ENCODE peak calls at places on chromosomes 6 and 20, in seven cellular contexts. One of them, this sample, is unnamed.

GRCh38 chr6:5730586-5731263 is 276.0 kb downstream of the NRN1 start:
- DNase-seq in ACHN: no peak
- DNase-seq in left colon: no peak
- DNase-seq in iPS-NIHi11: no peak
- DNase-seq in CD8-positive, alpha-beta T cell: no peak
- DNase-seq in transverse colon: no peak
- DNase-seq in HEK293T: no peak
- DNase-seq in this sample: no peak

GRCh38 chr6:14276667-14277404 is 159.3 kb downstream of the CD83 start:
- DNase-seq in ACHN: no peak
- DNase-seq in left colon: no peak
- DNase-seq in iPS-NIHi11: no peak
- DNase-seq in CD8-positive, alpha-beta T cell: peak
- DNase-seq in transverse colon: no peak
- DNase-seq in HEK293T: no peak
- DNase-seq in this sample: no peak

GRCh38 chr6:46628976-46629375 is 23.6 kb downstream of the CYP39A1 start:
- DNase-seq in ACHN: no peak
- DNase-seq in left colon: no peak
- DNase-seq in iPS-NIHi11: no peak
- DNase-seq in CD8-positive, alpha-beta T cell: no peak
- DNase-seq in transverse colon: no peak
- DNase-seq in HEK293T: no peak
- DNase-seq in this sample: no peak

GRCh38 chr20:45420125-45420524 is 4.2 kb downstream of the PIGT start:
- DNase-seq in ACHN: no peak
- DNase-seq in left colon: no peak
- DNase-seq in iPS-NIHi11: no peak
- DNase-seq in CD8-positive, alpha-beta T cell: no peak
- DNase-seq in transverse colon: no peak
- DNase-seq in HEK293T: no peak
- DNase-seq in this sample: no peak

GRCh38 chr20:57619053-57619831 is 984 bp downstream of the ZBP1 start:
- DNase-seq in ACHN: no peak
- DNase-seq in left colon: peak
- DNase-seq in iPS-NIHi11: no peak
- DNase-seq in CD8-positive, alpha-beta T cell: peak
- DNase-seq in transverse colon: peak
- DNase-seq in HEK293T: no peak
- DNase-seq in this sample: peak

GRCh38 chr20:12927489-12927888 is 81.3 kb upstream of the SPTLC3 start:
- DNase-seq in ACHN: no peak
- DNase-seq in left colon: no peak
- DNase-seq in iPS-NIHi11: no peak
- DNase-seq in CD8-positive, alpha-beta T cell: no peak
- DNase-seq in transverse colon: no peak
- DNase-seq in HEK293T: no peak
- DNase-seq in this sample: no peak

GRCh38 chr6:90253631-90254030 is 43.0 kb downstream of the BACH2 start:
- DNase-seq in ACHN: no peak
- DNase-seq in left colon: no peak
- DNase-seq in iPS-NIHi11: no peak
- DNase-seq in CD8-positive, alpha-beta T cell: no peak
- DNase-seq in transverse colon: no peak
- DNase-seq in HEK293T: no peak
- DNase-seq in this sample: no peak

GRCh38 chr6:31834704-31835375 is 7.3 kb downstream of the HSPA1B start:
- DNase-seq in ACHN: no peak
- DNase-seq in left colon: peak
- DNase-seq in iPS-NIHi11: peak
- DNase-seq in CD8-positive, alpha-beta T cell: peak
- DNase-seq in transverse colon: peak
- DNase-seq in HEK293T: peak
- DNase-seq in this sample: peak

GRCh38 chr20:25600632-25601031 is 15.3 kb upstream of the NINL start:
- DNase-seq in ACHN: no peak
- DNase-seq in left colon: no peak
- DNase-seq in iPS-NIHi11: no peak
- DNase-seq in CD8-positive, alpha-beta T cell: no peak
- DNase-seq in transverse colon: no peak
- DNase-seq in HEK293T: no peak
- DNase-seq in this sample: no peak

GRCh38 chr6:25041676-25042598 is 106.2 kb upstream of the RIPOR2 start:
- DNase-seq in ACHN: no peak
- DNase-seq in left colon: no peak
- DNase-seq in iPS-NIHi11: no peak
- DNase-seq in CD8-positive, alpha-beta T cell: peak
- DNase-seq in transverse colon: peak
- DNase-seq in HEK293T: no peak
- DNase-seq in this sample: no peak

GRCh38 chr6:43953794-43954310 is 173.4 kb downstream of the MRPL14 start:
- DNase-seq in ACHN: no peak
- DNase-seq in left colon: no peak
- DNase-seq in iPS-NIHi11: peak
- DNase-seq in CD8-positive, alpha-beta T cell: no peak
- DNase-seq in transverse colon: no peak
- DNase-seq in HEK293T: no peak
- DNase-seq in this sample: no peak

GRCh38 chr6:134000443-134000842 is 47.4 kb downstream of the TBPL1 start:
- DNase-seq in ACHN: no peak
- DNase-seq in left colon: no peak
- DNase-seq in iPS-NIHi11: no peak
- DNase-seq in CD8-positive, alpha-beta T cell: no peak
- DNase-seq in transverse colon: no peak
- DNase-seq in HEK293T: no peak
- DNase-seq in this sample: no peak

GRCh38 chr6:68256391-68256790 is 378.7 kb upstream of the ADGRB3 start:
- DNase-seq in ACHN: no peak
- DNase-seq in left colon: no peak
- DNase-seq in iPS-NIHi11: no peak
- DNase-seq in CD8-positive, alpha-beta T cell: no peak
- DNase-seq in transverse colon: no peak
- DNase-seq in HEK293T: no peak
- DNase-seq in this sample: no peak

GRCh38 chr20:63978319-63979220 is 872 bp downstream of the SAMD10 start:
- DNase-seq in ACHN: peak
- DNase-seq in left colon: peak
- DNase-seq in iPS-NIHi11: peak
- DNase-seq in CD8-positive, alpha-beta T cell: peak
- DNase-seq in transverse colon: peak
- DNase-seq in HEK293T: peak
- DNase-seq in this sample: peak

GRCh38 chr6:136066005-136066404 is 184.1 kb downstream of the MTFR2 start:
- DNase-seq in ACHN: no peak
- DNase-seq in left colon: no peak
- DNase-seq in iPS-NIHi11: no peak
- DNase-seq in CD8-positive, alpha-beta T cell: no peak
- DNase-seq in transverse colon: no peak
- DNase-seq in HEK293T: no peak
- DNase-seq in this sample: no peak

GRCh38 chr20:3751664-3752385 is 15.7 kb downstream of the ADISSP start:
- DNase-seq in ACHN: no peak
- DNase-seq in left colon: peak
- DNase-seq in iPS-NIHi11: peak
- DNase-seq in CD8-positive, alpha-beta T cell: peak
- DNase-seq in transverse colon: peak
- DNase-seq in HEK293T: no peak
- DNase-seq in this sample: peak

GRCh38 chr6:99114769-99115406 is 167.1 kb upstream of the FBXL4 start:
- DNase-seq in ACHN: no peak
- DNase-seq in left colon: no peak
- DNase-seq in iPS-NIHi11: no peak
- DNase-seq in CD8-positive, alpha-beta T cell: no peak
- DNase-seq in transverse colon: no peak
- DNase-seq in HEK293T: no peak
- DNase-seq in this sample: no peak

GRCh38 chr6:108119212-108120141 is 44.9 kb upstream of the OSTM1 start:
- DNase-seq in ACHN: no peak
- DNase-seq in left colon: no peak
- DNase-seq in iPS-NIHi11: peak
- DNase-seq in CD8-positive, alpha-beta T cell: no peak
- DNase-seq in transverse colon: no peak
- DNase-seq in HEK293T: no peak
- DNase-seq in this sample: no peak

GRCh38 chr20:63475209-63475608 is 2.8 kb upstream of the KCNQ2 start:
- DNase-seq in ACHN: peak
- DNase-seq in left colon: no peak
- DNase-seq in iPS-NIHi11: peak
- DNase-seq in CD8-positive, alpha-beta T cell: no peak
- DNase-seq in transverse colon: no peak
- DNase-seq in HEK293T: no peak
- DNase-seq in this sample: no peak

GRCh38 chr6:119147101-119148053 is 68.9 kb upstream of the FAM184A start:
- DNase-seq in ACHN: peak
- DNase-seq in left colon: peak
- DNase-seq in iPS-NIHi11: no peak
- DNase-seq in CD8-positive, alpha-beta T cell: peak
- DNase-seq in transverse colon: peak
- DNase-seq in HEK293T: no peak
- DNase-seq in this sample: peak

GRCh38 chr20:63610581-63611435 is 16.1 kb downstream of the GMEB2 start:
- DNase-seq in ACHN: no peak
- DNase-seq in left colon: no peak
- DNase-seq in iPS-NIHi11: no peak
- DNase-seq in CD8-positive, alpha-beta T cell: no peak
- DNase-seq in transverse colon: no peak
- DNase-seq in HEK293T: no peak
- DNase-seq in this sample: no peak

GRCh38 chr6:157823523-157824370 is 701 bp downstream of the SNX9 start:
- DNase-seq in ACHN: peak
- DNase-seq in left colon: peak
- DNase-seq in iPS-NIHi11: peak
- DNase-seq in CD8-positive, alpha-beta T cell: peak
- DNase-seq in transverse colon: peak
- DNase-seq in HEK293T: peak
- DNase-seq in this sample: peak

GRCh38 chr6:170152989-170153388 is 137.9 kb downstream of the DLL1 start:
- DNase-seq in ACHN: peak
- DNase-seq in left colon: no peak
- DNase-seq in iPS-NIHi11: peak
- DNase-seq in CD8-positive, alpha-beta T cell: no peak
- DNase-seq in transverse colon: peak
- DNase-seq in HEK293T: no peak
- DNase-seq in this sample: peak

GRCh38 chr6:154239392-154239791 is 117.2 kb downstream of the IPCEF1 start:
- DNase-seq in ACHN: no peak
- DNase-seq in left colon: no peak
- DNase-seq in iPS-NIHi11: no peak
- DNase-seq in CD8-positive, alpha-beta T cell: no peak
- DNase-seq in transverse colon: no peak
- DNase-seq in HEK293T: no peak
- DNase-seq in this sample: no peak

GRCh38 chr6:33010356-33010755 is 965 bp upstream of the HLA-DOA start:
- DNase-seq in ACHN: no peak
- DNase-seq in left colon: no peak
- DNase-seq in iPS-NIHi11: no peak
- DNase-seq in CD8-positive, alpha-beta T cell: no peak
- DNase-seq in transverse colon: no peak
- DNase-seq in HEK293T: no peak
- DNase-seq in this sample: no peak

GRCh38 chr6:105611606-105612005 is 208.7 kb upstream of the PREP start:
- DNase-seq in ACHN: no peak
- DNase-seq in left colon: no peak
- DNase-seq in iPS-NIHi11: no peak
- DNase-seq in CD8-positive, alpha-beta T cell: no peak
- DNase-seq in transverse colon: no peak
- DNase-seq in HEK293T: no peak
- DNase-seq in this sample: no peak

GRCh38 chr6:82571431-82571830 is 207.8 kb downstream of the TPBG start:
- DNase-seq in ACHN: no peak
- DNase-seq in left colon: no peak
- DNase-seq in iPS-NIHi11: no peak
- DNase-seq in CD8-positive, alpha-beta T cell: no peak
- DNase-seq in transverse colon: no peak
- DNase-seq in HEK293T: no peak
- DNase-seq in this sample: no peak

GRCh38 chr6:24205020-24205492 is 79.0 kb downstream of the NRSN1 start:
- DNase-seq in ACHN: peak
- DNase-seq in left colon: no peak
- DNase-seq in iPS-NIHi11: peak
- DNase-seq in CD8-positive, alpha-beta T cell: no peak
- DNase-seq in transverse colon: no peak
- DNase-seq in HEK293T: peak
- DNase-seq in this sample: no peak

GRCh38 chr20:43665466-43666176 is 1.3 kb upstream of the MYBL2 start:
- DNase-seq in ACHN: no peak
- DNase-seq in left colon: no peak
- DNase-seq in iPS-NIHi11: no peak
- DNase-seq in CD8-positive, alpha-beta T cell: no peak
- DNase-seq in transverse colon: no peak
- DNase-seq in HEK293T: no peak
- DNase-seq in this sample: no peak

GRCh38 chr6:25564953-25565352 is 87.1 kb upstream of the SCGN start:
- DNase-seq in ACHN: no peak
- DNase-seq in left colon: no peak
- DNase-seq in iPS-NIHi11: no peak
- DNase-seq in CD8-positive, alpha-beta T cell: no peak
- DNase-seq in transverse colon: no peak
- DNase-seq in HEK293T: no peak
- DNase-seq in this sample: no peak

GRCh38 chr6:56890683-56891429 is 64.1 kb upstream of the BEND6 start:
- DNase-seq in ACHN: peak
- DNase-seq in left colon: no peak
- DNase-seq in iPS-NIHi11: no peak
- DNase-seq in CD8-positive, alpha-beta T cell: no peak
- DNase-seq in transverse colon: no peak
- DNase-seq in HEK293T: no peak
- DNase-seq in this sample: no peak

GRCh38 chr6:82176616-82177015 is 70.9 kb downstream of the IBTK start:
- DNase-seq in ACHN: no peak
- DNase-seq in left colon: no peak
- DNase-seq in iPS-NIHi11: no peak
- DNase-seq in CD8-positive, alpha-beta T cell: no peak
- DNase-seq in transverse colon: no peak
- DNase-seq in HEK293T: no peak
- DNase-seq in this sample: no peak

GRCh38 chr6:50722829-50723562 is 9.7 kb downstream of the TFAP2D start:
- DNase-seq in ACHN: no peak
- DNase-seq in left colon: no peak
- DNase-seq in iPS-NIHi11: no peak
- DNase-seq in CD8-positive, alpha-beta T cell: no peak
- DNase-seq in transverse colon: no peak
- DNase-seq in HEK293T: no peak
- DNase-seq in this sample: no peak

GRCh38 chr20:36792422-36792821 is 18.9 kb upstream of the DSN1 start:
- DNase-seq in ACHN: peak
- DNase-seq in left colon: peak
- DNase-seq in iPS-NIHi11: peak
- DNase-seq in CD8-positive, alpha-beta T cell: no peak
- DNase-seq in transverse colon: no peak
- DNase-seq in HEK293T: peak
- DNase-seq in this sample: peak

GRCh38 chr6:11766056-11766455 is 12.5 kb downstream of the ADTRP start:
- DNase-seq in ACHN: peak
- DNase-seq in left colon: no peak
- DNase-seq in iPS-NIHi11: no peak
- DNase-seq in CD8-positive, alpha-beta T cell: no peak
- DNase-seq in transverse colon: no peak
- DNase-seq in HEK293T: no peak
- DNase-seq in this sample: no peak

GRCh38 chr20:36085686-36086267 is 68.8 kb upstream of the EPB41L1 start:
- DNase-seq in ACHN: peak
- DNase-seq in left colon: peak
- DNase-seq in iPS-NIHi11: no peak
- DNase-seq in CD8-positive, alpha-beta T cell: no peak
- DNase-seq in transverse colon: peak
- DNase-seq in HEK293T: no peak
- DNase-seq in this sample: peak

GRCh38 chr6:119077643-119078448 is 618 bp downstream of the FAM184A start:
- DNase-seq in ACHN: no peak
- DNase-seq in left colon: peak
- DNase-seq in iPS-NIHi11: peak
- DNase-seq in CD8-positive, alpha-beta T cell: peak
- DNase-seq in transverse colon: peak
- DNase-seq in HEK293T: peak
- DNase-seq in this sample: peak

GRCh38 chr6:20769651-20770050 is 235.4 kb downstream of the CDKAL1 start:
- DNase-seq in ACHN: no peak
- DNase-seq in left colon: no peak
- DNase-seq in iPS-NIHi11: no peak
- DNase-seq in CD8-positive, alpha-beta T cell: no peak
- DNase-seq in transverse colon: no peak
- DNase-seq in HEK293T: no peak
- DNase-seq in this sample: no peak